ENCODE peak calls at places on chromosomes 16 and 17, in nine cellular contexts. N is adrenal gland; U is AG04450; F is right lobe of liver; I is stomach; Q is ascending aorta; R is psoas muscle; T is CD4-positive, CD25-positive, alpha-beta regulatory T cell; A is IMR-90. E is an unnamed sample.

GRCh38 chr17:48484256-48484655 is 46.6 kb downstream of the HOXB1 start:
- DNase-seq in A (peak; percentile 76), N (no peak), Q (no peak), U (no peak), F (no peak), R (no peak), I (no peak), T (no peak), E (no peak)

GRCh38 chr16:66359811-66360608 is 6.5 kb upstream of the CDH5 start:
- DNase-seq in A (no peak), U (no peak), I (no peak), F (no peak), T (no peak), N (no peak), R (peak; percentile 55), Q (no peak), E (no peak)

GRCh38 chr17:1967092-1967662 is 58.0 kb downstream of the RTN4RL1 start:
- DNase-seq in R (no peak), T (no peak), U (no peak), F (no peak), A (no peak), N (no peak), Q (no peak), I (peak; percentile 27), E (no peak)

GRCh38 chr17:75749545-75750389 is 15.2 kb downstream of the GALK1 start:
- DNase-seq in Q (peak; percentile 92), T (peak; percentile 83), U (no peak), R (peak; percentile 95), F (peak; percentile 86), N (peak; percentile 88), I (peak; percentile 89), A (peak; percentile 52), E (peak; percentile 91)

GRCh38 chr16:70428178-70428998 is 10.5 kb downstream of the ST3GAL2 start:
- DNase-seq in U (peak; percentile 87), F (peak; percentile 99), T (no peak), Q (peak; percentile 94), I (peak; percentile 87), A (peak; percentile 97), N (peak; percentile 100), R (peak; percentile 99), E (peak; percentile 96)

GRCh38 chr17:76271669-76272540 is 6.8 kb downstream of the UBALD2 start:
- DNase-seq in T (no peak), A (no peak), R (peak; percentile 74), U (no peak), I (peak; percentile 58), F (peak; percentile 46), N (peak; percentile 13), Q (no peak), E (no peak)

GRCh38 chr16:56506941-56507340 is 12.9 kb downstream of the BBS2 start:
- DNase-seq in I (no peak), F (no peak), A (peak; percentile 80), U (peak; percentile 36), R (no peak), Q (no peak), T (no peak), N (no peak), E (no peak)

GRCh38 chr17:15306406-15306970 is 34.9 kb downstream of the TEKT3 start:
- DNase-seq in A (peak; percentile 31), R (no peak), T (no peak), F (no peak), I (no peak), U (no peak), Q (no peak), N (no peak), E (no peak)

GRCh38 chr17:77962349-77962748 is 3.8 kb downstream of the TNRC6C start:
- DNase-seq in A (no peak), I (no peak), Q (no peak), U (no peak), R (no peak), T (no peak), N (no peak), F (no peak), E (no peak)

GRCh38 chr17:73268582-73269328 is 7.1 kb upstream of the CPSF4L start:
- DNase-seq in Q (no peak), U (no peak), A (no peak), F (no peak), N (peak; percentile 3), T (no peak), I (no peak), R (no peak), E (no peak)

GRCh38 chr17:82961366-82962162 is 117.8 kb upstream of the METRNL start:
- DNase-seq in N (no peak), U (no peak), Q (no peak), I (peak; percentile 25), R (peak; percentile 36), A (no peak), F (peak; percentile 12), T (no peak), E (no peak)

GRCh38 chr16:67528870-67529638 is 425 bp downstream of the RIPOR1 start:
- DNase-seq in R (peak; percentile 81), T (no peak), A (peak; percentile 32), N (no peak), F (peak; percentile 60), Q (no peak), I (no peak), U (no peak), E (no peak)

GRCh38 chr16:11669380-11670146 is 1.3 kb downstream of the SNN start:
- DNase-seq in N (peak; percentile 76), R (peak; percentile 85), T (peak; percentile 30), U (no peak), I (no peak), A (peak; percentile 16), Q (peak; percentile 83), F (peak; percentile 65), E (peak; percentile 80)

GRCh38 chr16:86344586-86344871 is 165.8 kb upstream of the FOXF1 start:
- DNase-seq in R (no peak), F (no peak), N (no peak), T (no peak), U (no peak), A (no peak), I (no peak), Q (no peak), E (no peak)

GRCh38 chr16:67977005-67977404 is 3.3 kb downstream of the DPEP3 start:
- DNase-seq in T (no peak), I (no peak), U (no peak), F (no peak), R (no peak), N (no peak), A (no peak), Q (no peak), E (no peak)

DNA sequence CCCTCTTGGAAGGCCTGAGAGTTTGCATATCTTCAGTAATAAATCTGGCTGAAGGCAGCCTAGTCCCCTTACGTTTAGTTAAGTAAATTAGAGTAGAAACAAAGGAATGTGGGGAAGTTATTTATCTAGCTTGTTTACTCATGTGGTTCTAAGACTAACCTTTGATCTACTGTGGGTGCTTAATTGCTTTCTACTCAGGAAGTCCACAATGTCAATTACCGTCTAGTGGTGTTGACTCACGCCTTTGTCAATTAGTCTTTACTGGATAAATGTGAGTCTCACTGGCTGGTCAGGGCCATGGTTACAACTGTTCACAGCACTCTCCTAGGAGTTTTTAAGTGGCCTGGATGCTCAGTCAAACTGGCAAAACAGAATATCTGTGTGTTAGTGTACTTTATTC is 2338.4 kb downstream of the TP53TG3F start:
- DNase-seq in A (no peak), F (no peak), I (no peak), T (no peak), U (no peak), Q (no peak), R (no peak), N (no peak), E (no peak)
- H3K9me3 ChIP-seq in A (peaks cover 16% of the 10 kb centered on the region), F (no peaks in the 10 kb centered on the region), I (peaks cover 71% of the 10 kb centered on the region), T (peaks cover 5% of the 10 kb centered on the region), U (peaks cover 39% of the 10 kb centered on the region), Q (no peaks in the 10 kb centered on the region), R (no peaks in the 10 kb centered on the region), N (no peaks in the 10 kb centered on the region), E (no peaks in the 10 kb centered on the region)

GRCh38 chr16:22210285-22210684 is 4.2 kb downstream of the EEF2K start:
- DNase-seq in A (no peak), N (no peak), I (no peak), T (no peak), U (no peak), R (no peak), F (no peak), Q (no peak), E (no peak)
- H3K27ac ChIP-seq in A (no peak overlapping the region), N (no peak overlapping the region), I (no peak overlapping the region), T (no peak overlapping the region), U (no peak overlapping the region), R (peak overlapping the region; percentile 89), F (no peak overlapping the region), Q (peak overlapping the region; percentile 87), E (no peak overlapping the region)

GRCh38 chr17:54455251-54455868 is 445.3 kb upstream of the TOM1L1 start:
- DNase-seq in U (no peak), T (no peak), A (no peak), R (no peak), Q (no peak), I (no peak), N (no peak), F (no peak), E (no peak)

GRCh38 chr17:54452666-54453348 is 447.8 kb upstream of the TOM1L1 start:
- DNase-seq in F (no peak), R (no peak), T (no peak), I (no peak), N (no peak), Q (no peak), U (no peak), A (no peak), E (no peak)

DNA sequence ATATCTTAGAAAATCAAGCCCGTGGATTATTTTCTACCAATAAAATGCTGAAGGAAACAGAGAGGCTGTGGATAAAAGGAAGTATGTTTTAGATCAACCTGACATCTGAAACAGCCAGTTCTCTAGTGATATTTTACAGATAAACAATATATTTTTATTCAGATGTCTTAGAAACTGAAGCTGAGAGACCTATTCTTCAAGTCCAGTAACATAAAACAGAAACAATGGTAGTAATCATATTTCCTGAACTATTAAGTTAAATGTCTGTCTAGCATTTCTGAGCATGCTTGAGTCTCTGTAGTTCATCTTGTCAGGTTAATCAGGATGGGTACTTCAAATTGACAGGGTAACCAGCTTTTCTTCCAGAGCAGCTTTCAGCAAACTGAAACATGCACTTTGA is 449.6 kb upstream of the TOM1L1 start:
- DNase-seq in R (no peak), U (no peak), F (no peak), I (no peak), A (no peak), N (no peak), Q (no peak), T (no peak), E (no peak)
- H3K9me3 ChIP-seq in R (peaks cover 5% of the 10 kb centered on the region), U (peaks cover 9% of the 10 kb centered on the region), F (no peaks in the 10 kb centered on the region), I (peaks cover 16% of the 10 kb centered on the region), A (peaks cover 7% of the 10 kb centered on the region), N (no peaks in the 10 kb centered on the region), Q (no peaks in the 10 kb centered on the region), T (peaks cover 10% of the 10 kb centered on the region), E (peaks cover 3% of the 10 kb centered on the region)

DNA sequence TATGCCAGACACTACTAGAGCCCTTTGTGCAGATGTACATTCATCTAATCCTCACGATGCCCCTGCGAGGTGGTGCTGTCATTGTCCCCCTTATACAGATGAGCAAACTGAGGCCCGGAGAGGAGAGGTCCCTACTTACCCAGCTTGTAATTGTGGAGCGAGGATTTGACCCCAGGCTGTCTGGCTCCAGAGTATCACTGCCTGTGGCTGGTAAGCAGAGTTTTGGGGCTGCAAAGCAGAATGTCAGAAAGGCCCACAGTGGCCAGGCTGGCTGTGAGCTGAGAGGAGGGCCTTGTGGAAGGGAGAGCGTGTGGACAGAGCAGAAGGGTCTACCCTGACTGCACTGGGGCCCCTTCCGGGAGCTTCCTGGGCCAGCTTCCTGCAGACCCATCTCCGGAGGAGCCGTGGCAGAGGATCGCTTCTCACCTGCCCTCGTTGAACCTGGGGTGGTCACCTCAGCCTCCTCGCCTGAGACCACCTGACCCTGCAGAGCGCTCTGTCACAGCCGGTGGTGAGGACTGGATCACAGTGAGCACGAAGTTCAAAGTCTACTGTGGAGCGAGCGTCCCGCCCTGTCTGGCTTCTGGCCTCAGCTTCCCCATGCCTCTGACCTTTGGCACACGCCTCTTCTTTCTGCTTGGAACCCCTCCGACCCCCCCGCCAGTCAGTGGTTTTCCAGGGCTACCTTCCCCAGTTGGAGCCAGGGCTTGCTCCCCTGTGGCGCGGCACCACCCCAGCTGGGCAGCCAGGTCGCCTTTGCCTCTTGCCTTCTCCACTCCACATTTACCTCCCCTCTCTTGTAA is 12.1 kb downstream of the CMIP start:
- DNase-seq in U (no peak), T (no peak), Q (no peak), I (peak; percentile 44), A (no peak), R (no peak), F (peak; percentile 83), N (no peak), E (no peak)
- H3K27ac ChIP-seq in U (no peak overlapping the region), T (no peak overlapping the region), Q (no peak overlapping the region), I (peak overlapping the region; percentile 77), A (no peak overlapping the region), R (no peak overlapping the region), F (peak overlapping the region; percentile 80), N (peak overlapping the region; percentile 85), E (no peak overlapping the region)